ENCODE peak calls at places on chromosome 2, in eight cellular contexts. One of them, this sample, is unnamed.

GRCh38 chr2:1816414-1816911 is 72.1 kb upstream of the PXDN start:
- DNase-seq in small intestine: no peak
- DNase-seq in GM20000: no peak
- DNase-seq in foreskin keratinocyte: no peak
- DNase-seq in left cardiac atrium: peak
- DNase-seq in stimulated activated CD8-positive, alpha-beta memory T cell treated with anti-CD3 and anti-CD28 coated beads, Interleukin-7, amount 100 ng/mL, for 1 hour: no peak
- DNase-seq in tibial nerve: no peak
- DNase-seq in stimulated activated CD4-positive, alpha-beta T cell treated with anti-CD3 and anti-CD28 coated beads, TNF-alpha, amount 100 ng/mL, for 48 hours: no peak
- DNase-seq in this sample: peak

GRCh38 chr2:29216609-29216909 is 101.3 kb downstream of the CLIP4 start:
- DNase-seq in small intestine: no peak
- DNase-seq in GM20000: no peak
- DNase-seq in foreskin keratinocyte: no peak
- DNase-seq in left cardiac atrium: no peak
- DNase-seq in stimulated activated CD8-positive, alpha-beta memory T cell treated with anti-CD3 and anti-CD28 coated beads, Interleukin-7, amount 100 ng/mL, for 1 hour: no peak
- DNase-seq in tibial nerve: no peak
- DNase-seq in stimulated activated CD4-positive, alpha-beta T cell treated with anti-CD3 and anti-CD28 coated beads, TNF-alpha, amount 100 ng/mL, for 48 hours: no peak
- DNase-seq in this sample: no peak

GRCh38 chr2:66390811-66391210 is 44.1 kb upstream of the MEIS1 start:
- DNase-seq in small intestine: no peak
- DNase-seq in GM20000: no peak
- DNase-seq in foreskin keratinocyte: peak
- DNase-seq in left cardiac atrium: no peak
- DNase-seq in stimulated activated CD8-positive, alpha-beta memory T cell treated with anti-CD3 and anti-CD28 coated beads, Interleukin-7, amount 100 ng/mL, for 1 hour: no peak
- DNase-seq in tibial nerve: no peak
- DNase-seq in stimulated activated CD4-positive, alpha-beta T cell treated with anti-CD3 and anti-CD28 coated beads, TNF-alpha, amount 100 ng/mL, for 48 hours: no peak
- DNase-seq in this sample: no peak

GRCh38 chr2:109069430-109070194 is 59.4 kb upstream of the SH3RF3 start:
- DNase-seq in small intestine: peak
- DNase-seq in GM20000: no peak
- DNase-seq in foreskin keratinocyte: peak
- DNase-seq in left cardiac atrium: no peak
- DNase-seq in stimulated activated CD8-positive, alpha-beta memory T cell treated with anti-CD3 and anti-CD28 coated beads, Interleukin-7, amount 100 ng/mL, for 1 hour: no peak
- DNase-seq in tibial nerve: no peak
- DNase-seq in stimulated activated CD4-positive, alpha-beta T cell treated with anti-CD3 and anti-CD28 coated beads, TNF-alpha, amount 100 ng/mL, for 48 hours: no peak
- DNase-seq in this sample: no peak

GRCh38 chr2:54054774-54055173 is 60.6 kb upstream of the ACYP2 start:
- DNase-seq in small intestine: no peak
- DNase-seq in GM20000: no peak
- DNase-seq in foreskin keratinocyte: no peak
- DNase-seq in left cardiac atrium: no peak
- DNase-seq in stimulated activated CD8-positive, alpha-beta memory T cell treated with anti-CD3 and anti-CD28 coated beads, Interleukin-7, amount 100 ng/mL, for 1 hour: no peak
- DNase-seq in tibial nerve: no peak
- DNase-seq in stimulated activated CD4-positive, alpha-beta T cell treated with anti-CD3 and anti-CD28 coated beads, TNF-alpha, amount 100 ng/mL, for 48 hours: no peak
- DNase-seq in this sample: no peak

GRCh38 chr2:119522561-119523110 is 1.6 kb downstream of the SCTR start:
- DNase-seq in small intestine: peak
- DNase-seq in GM20000: no peak
- DNase-seq in foreskin keratinocyte: no peak
- DNase-seq in left cardiac atrium: no peak
- DNase-seq in stimulated activated CD8-positive, alpha-beta memory T cell treated with anti-CD3 and anti-CD28 coated beads, Interleukin-7, amount 100 ng/mL, for 1 hour: no peak
- DNase-seq in tibial nerve: no peak
- DNase-seq in stimulated activated CD4-positive, alpha-beta T cell treated with anti-CD3 and anti-CD28 coated beads, TNF-alpha, amount 100 ng/mL, for 48 hours: no peak
- DNase-seq in this sample: no peak

GRCh38 chr2:207362716-207363115 is 167.0 kb upstream of the CREB1 start:
- DNase-seq in small intestine: no peak
- DNase-seq in GM20000: no peak
- DNase-seq in foreskin keratinocyte: no peak
- DNase-seq in left cardiac atrium: no peak
- DNase-seq in stimulated activated CD8-positive, alpha-beta memory T cell treated with anti-CD3 and anti-CD28 coated beads, Interleukin-7, amount 100 ng/mL, for 1 hour: no peak
- DNase-seq in tibial nerve: no peak
- DNase-seq in stimulated activated CD4-positive, alpha-beta T cell treated with anti-CD3 and anti-CD28 coated beads, TNF-alpha, amount 100 ng/mL, for 48 hours: no peak
- DNase-seq in this sample: no peak

GRCh38 chr2:132871829-132872228 is 201.8 kb upstream of the LYPD1 start:
- DNase-seq in small intestine: no peak
- DNase-seq in GM20000: no peak
- DNase-seq in foreskin keratinocyte: no peak
- DNase-seq in left cardiac atrium: no peak
- DNase-seq in stimulated activated CD8-positive, alpha-beta memory T cell treated with anti-CD3 and anti-CD28 coated beads, Interleukin-7, amount 100 ng/mL, for 1 hour: no peak
- DNase-seq in tibial nerve: no peak
- DNase-seq in stimulated activated CD4-positive, alpha-beta T cell treated with anti-CD3 and anti-CD28 coated beads, TNF-alpha, amount 100 ng/mL, for 48 hours: no peak
- DNase-seq in this sample: no peak

This sample was measured in astrocyte of the hippocampus.